ENCODE peak calls at places on chromosomes 7 and 10, in ten cellular contexts. H is AG10803, F is HCT116, R is pancreas, U is GM12878, I is OCI-LY7, L is breast epithelium, Q is H1, O is epithelial cell of proximal tubule, W is K562. M is an unnamed sample.

GRCh38 chr10:75038335-75038734 is 73.1 kb upstream of the SAMD8 start:
- DNase-seq in L (no peak), W (no peak), U (no peak), I (no peak), H (peak; percentile 47), Q (no peak), O (no peak), R (no peak), F (no peak), M (no peak)

GRCh38 chr7:101874028-101874427 is 56.6 kb downstream of the CUX1 start:
- DNase-seq in R (no peak), U (no peak), Q (no peak), H (peak; percentile 67), L (no peak), O (no peak), W (no peak), I (no peak), F (no peak), M (no peak)

GRCh38 chr7:138097064-138097741 is 20.9 kb downstream of the AKR1D1 start:
- DNase-seq in U (no peak), Q (no peak), R (no peak), O (peak; percentile 19), F (peak; percentile 41), I (peak; percentile 8), H (peak; percentile 5), L (no peak), W (peak; percentile 50), M (peak; percentile 35)

GRCh38 chr10:68096913-68097509 is 12.3 kb upstream of the MYPN start:
- DNase-seq in I (no peak), L (no peak), O (peak; percentile 88), H (peak; percentile 93), U (no peak), F (peak; percentile 80), R (peak; percentile 58), Q (peak; percentile 50), W (peak; percentile 22), M (no peak)

GRCh38 chr10:89838002-89838615 is 136.7 kb downstream of the KIF20B start:
- DNase-seq in Q (no peak), W (no peak), U (no peak), O (no peak), R (no peak), I (no peak), H (no peak), L (no peak), F (no peak), M (no peak)

GRCh38 chr7:116064179-116064578 is 33.6 kb upstream of the TFEC start:
- DNase-seq in W (no peak), U (no peak), R (no peak), I (no peak), H (no peak), L (no peak), F (no peak), Q (no peak), O (no peak), M (no peak)

GRCh38 chr10:930415-931325 is 835 bp downstream of the LARP4B start:
- DNase-seq in Q (no peak), I (peak; percentile 52), W (peak; percentile 32), O (no peak), U (no peak), R (peak; percentile 61), L (peak; percentile 57), H (peak; percentile 51), F (no peak), M (peak; percentile 73)

GRCh38 chr10:79923669-79924068 is 25.2 kb downstream of the SFTPD start:
- DNase-seq in W (peak; percentile 3), O (no peak), U (no peak), L (no peak), I (no peak), F (no peak), R (no peak), Q (no peak), H (no peak), M (no peak)

GRCh38 chr10:2993636-2994035 is 73.7 kb upstream of the PFKP start:
- DNase-seq in I (no peak), H (no peak), L (no peak), R (no peak), O (no peak), Q (no peak), U (no peak), W (no peak), F (no peak), M (no peak)

GRCh38 chr10:2989292-2989947 is 77.9 kb upstream of the PFKP start:
- DNase-seq in H (no peak), F (no peak), L (no peak), I (no peak), R (no peak), Q (no peak), O (no peak), U (no peak), W (no peak), M (no peak)

GRCh38 chr10:2994562-2994961 is 72.8 kb upstream of the PFKP start:
- DNase-seq in R (no peak), L (no peak), Q (no peak), I (no peak), W (no peak), O (no peak), H (peak; percentile 78), F (no peak), U (no peak), M (no peak)

GRCh38 chr10:2990764-2991163 is 76.6 kb upstream of the PFKP start:
- DNase-seq in W (no peak), Q (no peak), F (no peak), R (no peak), L (no peak), H (no peak), O (no peak), U (no peak), I (no peak), M (no peak)

DNA sequence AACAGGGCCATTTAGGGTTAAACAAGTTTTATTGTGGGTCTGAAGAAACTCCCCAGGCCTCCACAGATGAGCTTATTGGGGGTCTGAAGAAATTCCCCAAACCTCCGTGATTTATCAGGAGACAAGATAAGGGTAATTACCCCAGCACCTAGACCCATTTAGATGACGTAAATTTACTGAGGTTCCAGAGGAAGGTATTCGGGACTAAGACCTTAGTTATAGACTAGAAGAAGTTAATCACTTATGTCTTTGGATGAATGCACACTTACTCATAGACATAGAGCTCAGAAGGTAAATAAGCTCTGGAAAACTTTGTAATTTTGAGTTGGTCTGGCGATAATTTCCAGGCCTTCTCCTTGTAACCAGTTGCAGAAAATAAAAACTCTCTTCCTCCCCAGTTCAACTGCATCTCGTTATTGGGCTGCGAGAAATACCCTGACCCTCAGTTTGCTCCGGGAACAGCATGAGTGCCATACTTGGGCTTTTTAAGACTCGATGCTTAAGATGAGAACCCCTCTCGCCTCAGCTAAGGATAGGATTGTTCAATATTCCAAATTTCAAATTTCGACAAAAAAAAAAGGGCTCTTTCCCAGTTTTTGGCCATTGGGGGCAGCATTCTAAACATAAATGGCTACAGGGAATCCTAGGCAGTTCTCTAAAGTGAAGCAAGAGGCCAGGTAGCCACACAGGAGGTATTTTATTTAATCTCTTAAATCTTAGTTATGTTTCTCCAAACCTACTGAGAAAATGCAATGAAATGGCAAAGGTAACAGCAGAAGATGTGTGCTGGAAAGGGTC is 74.7 kb upstream of the PFKP start:
- DNase-seq in I (no peak), L (no peak), W (no peak), O (peak; percentile 88), U (no peak), R (no peak), F (no peak), Q (no peak), H (no peak), M (no peak)
- TF ChIP-seq CTCF in I (peak; percentile 47), L (no peak), W (no peak), O (peak; percentile 15), U (no peak), R (no peak), F (peak; percentile 21), Q (peak; percentile 20), H (peak; percentile 15), M (no peak)

DNA sequence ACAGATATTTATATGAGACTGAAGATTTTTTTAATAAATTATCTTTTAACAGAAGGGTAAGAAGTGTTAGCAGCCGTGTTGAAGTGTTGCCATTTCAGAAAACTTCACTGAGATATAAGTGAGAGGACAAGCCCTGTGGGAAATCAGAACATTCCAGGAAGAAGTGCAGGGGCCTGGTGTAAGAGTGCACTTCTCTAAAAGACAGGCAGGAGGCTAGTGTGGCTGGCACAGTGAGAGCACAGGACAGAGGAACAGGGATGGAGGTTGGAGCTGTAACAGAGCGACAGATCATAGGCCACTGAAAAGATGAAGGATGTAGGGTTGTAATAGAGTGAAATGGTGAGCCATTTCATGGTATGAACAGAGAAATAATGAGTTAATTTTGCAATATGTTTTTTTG is 608.9 kb downstream of the SORCS1 start:
- DNase-seq in F (no peak), O (no peak), Q (no peak), R (no peak), U (no peak), L (no peak), W (no peak), H (no peak), I (no peak), M (no peak)
- TF ChIP-seq CTCF in F (no peak), O (peak; percentile 23), Q (peak; percentile 39), R (no peak), U (no peak), L (no peak), W (no peak), H (peak; percentile 3), I (no peak), M (no peak)

GRCh38 chr10:113316506-113316905 is 236.3 kb upstream of the HABP2 start:
- DNase-seq in L (no peak), I (no peak), F (no peak), H (no peak), O (no peak), U (no peak), Q (no peak), R (no peak), W (no peak), M (no peak)
- TF ChIP-seq CTCF in L (no peak), I (no peak), F (no peak), H (no peak), O (no peak), U (no peak), Q (peak; percentile 28), R (no peak), W (no peak), M (no peak)

GRCh38 chr7:123583821-123584220 is 17.8 kb upstream of the ASB15 start:
- DNase-seq in O (no peak), U (no peak), F (no peak), H (no peak), Q (no peak), L (no peak), W (no peak), R (no peak), I (no peak), M (no peak)

GRCh38 chr7:123581162-123581459 is 20.5 kb upstream of the ASB15 start:
- DNase-seq in Q (no peak), L (no peak), F (no peak), I (no peak), W (no peak), R (no peak), O (no peak), U (no peak), H (no peak), M (no peak)

DNA sequence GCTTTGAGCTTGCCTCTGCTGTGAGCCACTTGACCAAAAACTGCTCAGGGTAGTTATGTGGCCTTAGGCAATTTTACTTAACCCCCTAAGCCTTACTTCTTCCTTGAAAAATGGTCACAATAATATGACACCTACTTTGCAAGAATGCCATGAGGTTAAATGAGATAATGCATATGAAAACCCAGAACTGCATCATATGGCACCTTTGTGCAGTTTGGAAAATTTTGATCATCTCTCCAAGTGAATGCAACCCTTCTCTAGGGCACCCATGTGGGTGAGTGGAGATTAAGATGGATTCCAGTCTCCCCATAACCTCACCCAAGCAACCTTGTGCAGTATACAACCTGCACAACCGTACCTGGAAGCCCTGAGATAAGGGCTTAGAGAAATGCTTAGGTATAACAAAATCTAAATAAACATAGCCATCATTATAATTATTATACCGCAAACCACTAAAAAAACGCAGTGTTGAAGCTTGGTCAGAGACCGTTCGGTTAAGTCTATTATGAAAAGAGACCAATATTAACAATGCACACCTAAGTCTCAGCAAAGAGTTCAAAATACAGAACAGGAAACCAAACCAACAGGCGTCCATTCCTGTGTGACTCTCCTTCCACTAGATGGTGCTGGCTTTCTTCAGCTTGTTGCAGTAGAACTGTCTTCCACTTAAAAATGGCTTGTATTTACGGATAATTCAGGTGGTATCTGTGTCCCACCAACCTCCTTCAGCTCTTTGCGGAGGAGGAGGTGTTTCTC is 21.0 kb upstream of the ASB15 start:
- DNase-seq in Q (no peak), O (no peak), U (no peak), I (peak; percentile 32), W (peak; percentile 43), H (peak; percentile 44), R (no peak), F (peak; percentile 35), L (no peak), M (no peak)
- TF ChIP-seq CTCF in Q (peak; percentile 86), O (peak; percentile 92), U (peak; percentile 59), I (peak; percentile 74), W (peak; percentile 81), H (peak; percentile 91), R (peak; percentile 36), F (peak; percentile 82), L (peak; percentile 59), M (no peak)

M was measured in endothelial cell.